ENCODE peak calls at places on chromosomes 6 and 20, in four cellular contexts. One of them, this sample, is unnamed. For H3K27me3, the result is how much of the 10 kb centered on the place peaks cover.

GRCh38 chr6:35302604-35303218 is 5.1 kb downstream of the DEF6 start:
- DNase-seq in SK-N-SH: peak
- DNase-seq in GM23338: peak
- DNase-seq in transverse colon: peak
- DNase-seq in this sample: peak

GRCh38 chr6:77773157-77773822 is 120.5 kb downstream of the MEI4 start:
- DNase-seq in SK-N-SH: no peak
- DNase-seq in GM23338: no peak
- DNase-seq in transverse colon: no peak
- DNase-seq in this sample: no peak

GRCh38 chr6:90574610-90575009 is 12.3 kb downstream of the MAP3K7 start:
- DNase-seq in SK-N-SH: no peak
- DNase-seq in GM23338: no peak
- DNase-seq in transverse colon: no peak
- DNase-seq in this sample: no peak

GRCh38 chr6:154930490-154930889 is 64.6 kb upstream of the TIAM2 start:
- DNase-seq in SK-N-SH: no peak
- DNase-seq in GM23338: no peak
- DNase-seq in transverse colon: no peak
- DNase-seq in this sample: no peak

GRCh38 chr20:8601542-8601912 is 467.4 kb upstream of the PLCB4 start:
- DNase-seq in SK-N-SH: no peak
- DNase-seq in GM23338: no peak
- DNase-seq in transverse colon: no peak
- DNase-seq in this sample: no peak

GRCh38 chr6:169880516-169880915 is 129.1 kb downstream of the ERMARD start:
- DNase-seq in SK-N-SH: peak
- DNase-seq in GM23338: no peak
- DNase-seq in transverse colon: no peak
- DNase-seq in this sample: no peak

GRCh38 chr20:46348231-46348803 is 40.0 kb upstream of the CDH22 start:
- DNase-seq in SK-N-SH: no peak
- DNase-seq in GM23338: peak
- DNase-seq in transverse colon: no peak
- DNase-seq in this sample: no peak

GRCh38 chr6:84150680-84151079 is 76.8 kb downstream of the CEP162 start:
- DNase-seq in SK-N-SH: no peak
- DNase-seq in GM23338: no peak
- DNase-seq in transverse colon: no peak
- DNase-seq in this sample: no peak

GRCh38 chr6:107561325-107561724 is 71.4 kb downstream of the SOBP start:
- DNase-seq in SK-N-SH: no peak
- DNase-seq in GM23338: peak
- DNase-seq in transverse colon: peak
- DNase-seq in this sample: no peak

GRCh38 chr20:63534831-63535651 is 2.1 kb downstream of the PTK6 start:
- DNase-seq in SK-N-SH: no peak
- DNase-seq in GM23338: no peak
- DNase-seq in transverse colon: peak
- DNase-seq in this sample: peak

GRCh38 chr6:111874030-111874425 is 776 bp upstream of the FYN start:
- DNase-seq in SK-N-SH: no peak
- DNase-seq in GM23338: peak
- DNase-seq in transverse colon: peak
- DNase-seq in this sample: no peak

GRCh38 chr20:13494019-13494418 is 144.7 kb downstream of the TASP1 start:
- DNase-seq in SK-N-SH: no peak
- DNase-seq in GM23338: no peak
- DNase-seq in transverse colon: no peak
- DNase-seq in this sample: no peak

GRCh38 chr6:1678201-1678600 is 68.5 kb downstream of the FOXC1 start:
- DNase-seq in SK-N-SH: no peak
- DNase-seq in GM23338: peak
- DNase-seq in transverse colon: no peak
- DNase-seq in this sample: peak

GRCh38 chr6:120872262-120872578 is 462.1 kb downstream of the TBC1D32 start:
- DNase-seq in SK-N-SH: no peak
- DNase-seq in GM23338: no peak
- DNase-seq in transverse colon: no peak
- DNase-seq in this sample: no peak

GRCh38 chr6:48111143-48111506 is at the start of gene PTCHD4:
- DNase-seq in SK-N-SH: peak
- DNase-seq in GM23338: peak
- DNase-seq in transverse colon: no peak
- DNase-seq in this sample: no peak

GRCh38 chr6:25130518-25130917 is 148.7 kb upstream of the CARMIL1 start:
- DNase-seq in SK-N-SH: no peak
- DNase-seq in GM23338: no peak
- DNase-seq in transverse colon: no peak
- DNase-seq in this sample: no peak

GRCh38 chr20:46341374-46342044 is 33.2 kb upstream of the CDH22 start:
- DNase-seq in SK-N-SH: peak
- DNase-seq in GM23338: no peak
- DNase-seq in transverse colon: no peak
- DNase-seq in this sample: no peak

GRCh38 chr20:53608456-53609413 is 15.1 kb upstream of the ZNF217 start:
- DNase-seq in SK-N-SH: no peak
- DNase-seq in GM23338: peak
- DNase-seq in transverse colon: peak
- DNase-seq in this sample: peak

GRCh38 chr6:101146389-101146788 is 247.1 kb upstream of the GRIK2 start:
- DNase-seq in SK-N-SH: no peak
- DNase-seq in GM23338: no peak
- DNase-seq in transverse colon: no peak
- DNase-seq in this sample: no peak

GRCh38 chr20:50013976-50014375 is 31.2 kb downstream of the SNAI1 start:
- DNase-seq in SK-N-SH: no peak
- DNase-seq in GM23338: no peak
- DNase-seq in transverse colon: no peak
- DNase-seq in this sample: no peak

GRCh38 chr6:168666751-168667427 is 225.9 kb downstream of the SMOC2 start:
- DNase-seq in SK-N-SH: no peak
- DNase-seq in GM23338: no peak
- DNase-seq in transverse colon: no peak
- DNase-seq in this sample: no peak

GRCh38 chr6:75524322-75524972 is 30.8 kb upstream of the FILIP1 start:
- DNase-seq in SK-N-SH: no peak
- DNase-seq in GM23338: peak
- DNase-seq in transverse colon: no peak
- DNase-seq in this sample: no peak

GRCh38 chr6:142746524-142746923 is 198.5 kb downstream of the HIVEP2 start:
- DNase-seq in SK-N-SH: peak
- DNase-seq in GM23338: peak
- DNase-seq in transverse colon: no peak
- DNase-seq in this sample: no peak

GRCh38 chr6:29531668-29532067 is 27.9 kb downstream of the UBD start:
- DNase-seq in SK-N-SH: no peak
- DNase-seq in GM23338: no peak
- DNase-seq in transverse colon: no peak
- DNase-seq in this sample: no peak

GRCh38 chr6:1067346-1067745 is 244.6 kb upstream of the FOXQ1 start:
- DNase-seq in SK-N-SH: no peak
- DNase-seq in GM23338: no peak
- DNase-seq in transverse colon: no peak
- DNase-seq in this sample: no peak

GRCh38 chr6:108651781-108652227 is 91.1 kb downstream of the FOXO3 start:
- DNase-seq in SK-N-SH: no peak
- DNase-seq in GM23338: no peak
- DNase-seq in transverse colon: no peak
- DNase-seq in this sample: no peak

GRCh38 chr20:62401331-62401779 is 5.7 kb downstream of the CABLES2 start:
- DNase-seq in SK-N-SH: no peak
- DNase-seq in GM23338: peak
- DNase-seq in transverse colon: no peak
- DNase-seq in this sample: no peak

GRCh38 chr6:12750416-12750815 is 33.8 kb downstream of the PHACTR1 start:
- DNase-seq in SK-N-SH: no peak
- DNase-seq in GM23338: peak
- DNase-seq in transverse colon: no peak
- DNase-seq in this sample: no peak

GRCh38 chr20:17568045-17568788 is 1.7 kb upstream of the DSTN start:
- DNase-seq in SK-N-SH: no peak
- DNase-seq in GM23338: no peak
- DNase-seq in transverse colon: no peak
- DNase-seq in this sample: no peak

GRCh38 chr6:1869766-1870165 is 260.1 kb downstream of the FOXC1 start:
- DNase-seq in SK-N-SH: no peak
- DNase-seq in GM23338: no peak
- DNase-seq in transverse colon: no peak
- DNase-seq in this sample: no peak

GRCh38 chr6:43698584-43699349 is 11.2 kb upstream of the MRPS18A start:
- DNase-seq in SK-N-SH: no peak
- DNase-seq in GM23338: peak
- DNase-seq in transverse colon: no peak
- DNase-seq in this sample: peak

GRCh38 chr20:34083781-34084180 is 28.3 kb downstream of the EIF2S2 start:
- DNase-seq in SK-N-SH: no peak
- DNase-seq in GM23338: no peak
- DNase-seq in transverse colon: no peak
- DNase-seq in this sample: no peak

GRCh38 chr6:3628143-3628840 is 123.2 kb downstream of the PXDC1 start:
- DNase-seq in SK-N-SH: no peak
- DNase-seq in GM23338: no peak
- DNase-seq in transverse colon: no peak
- DNase-seq in this sample: no peak

GRCh38 chr6:105675715-105676397 is 273.0 kb upstream of the PREP start:
- DNase-seq in SK-N-SH: peak
- DNase-seq in GM23338: no peak
- DNase-seq in transverse colon: no peak
- DNase-seq in this sample: no peak

GRCh38 chr6:75368151-75368779 is 83.7 kb upstream of the TMEM30A start:
- DNase-seq in SK-N-SH: peak
- DNase-seq in GM23338: peak
- DNase-seq in transverse colon: peak
- DNase-seq in this sample: peak

GRCh38 chr20:1992359-1992758 is 1.5 kb downstream of the PDYN start:
- DNase-seq in SK-N-SH: no peak
- DNase-seq in GM23338: no peak
- DNase-seq in transverse colon: no peak
- DNase-seq in this sample: no peak
- H3K27me3 ChIP-seq in SK-N-SH: half or more
- H3K27me3 ChIP-seq in GM23338: under half
- H3K27me3 ChIP-seq in transverse colon: half or more
- H3K27me3 ChIP-seq in this sample: under half

GRCh38 chr6:15239606-15240364 is 6.1 kb upstream of the JARID2 start:
- DNase-seq in SK-N-SH: no peak
- DNase-seq in GM23338: no peak
- DNase-seq in transverse colon: no peak
- DNase-seq in this sample: no peak
- TF ChIP-seq POLR2AphosphoS5 in SK-N-SH: no peak
- TF ChIP-seq POLR2AphosphoS5 in GM23338: no peak
- TF ChIP-seq POLR2AphosphoS5 in transverse colon: no peak
- TF ChIP-seq POLR2AphosphoS5 in this sample: no peak

GRCh38 chr20:57568088-57568896 is 7.4 kb downstream of the PCK1 start:
- DNase-seq in SK-N-SH: no peak
- DNase-seq in GM23338: no peak
- DNase-seq in transverse colon: no peak
- DNase-seq in this sample: no peak

GRCh38 chr20:57564951-57565642 is 4.2 kb downstream of the PCK1 start:
- DNase-seq in SK-N-SH: no peak
- DNase-seq in GM23338: no peak
- DNase-seq in transverse colon: no peak
- DNase-seq in this sample: no peak

GRCh38 chr20:57566803-57567459 is 6.0 kb downstream of the PCK1 start:
- DNase-seq in SK-N-SH: no peak
- DNase-seq in GM23338: no peak
- DNase-seq in transverse colon: peak
- DNase-seq in this sample: no peak

GRCh38 chr20:57567471-57568079 is 6.7 kb downstream of the PCK1 start:
- DNase-seq in SK-N-SH: no peak
- DNase-seq in GM23338: no peak
- DNase-seq in transverse colon: peak
- DNase-seq in this sample: no peak

DNA sequence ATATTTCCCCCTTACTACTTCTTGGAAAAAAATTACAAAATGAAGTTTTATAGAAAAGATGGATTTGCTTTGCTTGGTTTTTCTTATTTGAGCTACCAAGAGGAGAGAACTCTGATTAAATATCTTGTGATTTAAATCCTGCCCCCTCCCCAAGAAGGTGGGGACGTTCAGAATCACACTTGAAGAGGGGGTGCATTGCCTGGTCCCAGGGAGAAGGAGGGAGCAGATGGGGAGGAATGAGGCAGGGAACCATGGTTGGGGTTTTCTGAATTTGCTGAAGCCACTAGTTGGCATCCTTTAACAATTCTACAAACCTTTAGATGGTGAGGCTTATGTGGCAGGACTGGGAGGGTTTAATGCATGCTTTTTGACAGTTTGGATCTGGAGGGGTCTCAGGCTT is 5.5 kb downstream of the PCK1 start:
- DNase-seq in SK-N-SH: no peak
- DNase-seq in GM23338: no peak
- DNase-seq in transverse colon: no peak
- DNase-seq in this sample: no peak
- H3K27me3 ChIP-seq in SK-N-SH: under half
- H3K27me3 ChIP-seq in GM23338: under half
- H3K27me3 ChIP-seq in transverse colon: under half
- H3K27me3 ChIP-seq in this sample: under half

DNA sequence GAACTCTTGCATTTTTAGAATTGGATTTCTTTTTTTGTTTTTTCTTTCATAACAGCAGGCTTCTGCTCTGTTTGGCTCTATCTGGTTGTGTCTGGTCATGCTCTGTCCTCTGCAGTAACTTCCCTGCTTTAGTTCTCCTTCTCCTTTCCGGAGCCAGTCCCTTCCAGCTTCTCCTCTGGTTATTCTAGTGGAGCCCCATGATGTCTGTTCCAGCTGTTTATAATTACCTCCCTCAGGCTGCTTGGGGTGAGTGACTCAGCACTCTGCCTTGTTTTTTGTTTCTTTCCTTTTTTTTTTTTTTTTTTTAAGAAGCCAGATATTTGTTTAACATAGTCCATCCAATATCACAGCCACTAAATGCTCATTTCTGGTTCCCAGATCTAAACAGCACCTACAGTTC is 409.6 kb downstream of the MAFB start:
- DNase-seq in SK-N-SH: peak
- DNase-seq in GM23338: no peak
- DNase-seq in transverse colon: peak
- DNase-seq in this sample: no peak
- TF ChIP-seq POLR2AphosphoS5 in SK-N-SH: no peak
- TF ChIP-seq POLR2AphosphoS5 in GM23338: no peak
- TF ChIP-seq POLR2AphosphoS5 in transverse colon: no peak
- TF ChIP-seq POLR2AphosphoS5 in this sample: no peak

DNA sequence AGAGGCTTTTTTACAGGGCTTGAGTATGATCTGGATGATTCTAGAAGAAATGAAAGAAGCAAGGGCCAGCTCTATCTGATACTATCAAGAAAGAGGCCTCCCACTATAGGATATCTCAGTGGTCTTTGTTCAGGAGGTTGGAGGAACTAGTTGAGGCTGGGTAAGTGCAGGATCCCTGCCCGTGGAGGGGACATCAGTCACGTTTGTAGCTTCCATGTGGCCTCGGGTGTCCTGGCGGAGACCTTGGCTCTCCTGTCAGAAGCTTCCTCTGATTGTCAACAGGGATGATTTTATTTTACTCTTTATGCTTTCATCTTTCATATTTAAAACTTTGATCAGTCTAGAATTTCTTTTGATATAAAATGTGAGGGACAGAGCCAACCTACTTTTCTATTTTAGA is 86.6 kb downstream of the PHACTR3 start:
- DNase-seq in SK-N-SH: no peak
- DNase-seq in GM23338: no peak
- DNase-seq in transverse colon: no peak
- DNase-seq in this sample: no peak
- H3K27me3 ChIP-seq in SK-N-SH: under half
- H3K27me3 ChIP-seq in GM23338: under half
- H3K27me3 ChIP-seq in transverse colon: under half
- H3K27me3 ChIP-seq in this sample: under half

This sample was measured in stomach.